ENCODE peak calls at places on chromosome 17, in six cellular contexts. Y is effector memory CD4-positive, alpha-beta T cell; B is left ventricle myocardium inferior; V is SJSA1; Z is heart left ventricle; I is fibroblast of lung. G is an unnamed sample. For H3K4me1, the result is how much of the 10 kb centered on the place peaks cover.

GRCh38 chr17:72632026-72632684 is 460.3 kb downstream of the SLC39A11 start:
- DNase-seq in B (no peak), I (no peak), Y (no peak), V (no peak), Z (no peak), G (no peak)

GRCh38 chr17:7969434-7969833 is 33.0 kb upstream of the GUCY2D start:
- DNase-seq in V (no peak), Z (no peak), Y (no peak), I (no peak), B (no peak), G (no peak)

GRCh38 chr17:7237761-7238417 is 1.4 kb downstream of the PHF23 start:
- DNase-seq in I (peak), V (peak), Y (peak), B (peak), Z (peak), G (peak)

GRCh38 chr17:76594676-76595075 is 9.0 kb upstream of the ST6GALNAC2 start:
- DNase-seq in I (no peak), Z (no peak), B (no peak), Y (no peak), V (no peak), G (no peak)

GRCh38 chr17:5942687-5943086 is 127.5 kb upstream of the WSCD1 start:
- DNase-seq in I (no peak), Z (no peak), B (no peak), Y (no peak), V (no peak), G (no peak)

GRCh38 chr17:28717578-28718316 is at the start of gene RAB34:
- DNase-seq in Z (peak), V (peak), Y (no peak), I (peak), B (peak), G (peak)

GRCh38 chr17:69607162-69607834 is 192.8 kb downstream of the MAP2K6 start:
- DNase-seq in B (peak), Z (peak), Y (no peak), I (peak), V (peak), G (no peak)

GRCh38 chr17:69764137-69764536 is 310.9 kb upstream of the KCNJ16 start:
- DNase-seq in Y (no peak), V (no peak), Z (no peak), B (no peak), I (no peak), G (no peak)

GRCh38 chr17:70767102-70767701 is 597.9 kb downstream of the KCNJ2 start:
- DNase-seq in V (no peak), I (peak), Z (no peak), Y (no peak), B (no peak), G (no peak)

GRCh38 chr17:59427996-59428395 is 96.5 kb downstream of the YPEL2 start:
- DNase-seq in Z (no peak), B (no peak), V (peak), I (peak), Y (no peak), G (no peak)

GRCh38 chr17:67119102-67119501 is 74.7 kb downstream of the CACNG1 start:
- DNase-seq in I (no peak), Z (no peak), Y (no peak), V (no peak), B (no peak), G (no peak)

GRCh38 chr17:48299760-48300159 is 130.3 kb downstream of the SKAP1 start:
- DNase-seq in B (no peak), Z (no peak), I (no peak), V (no peak), Y (no peak), G (no peak)
- H3K4me1 ChIP-seq in B (under half), Z (under half), I (under half), V (under half), Y (under half), G (under half)

DNA sequence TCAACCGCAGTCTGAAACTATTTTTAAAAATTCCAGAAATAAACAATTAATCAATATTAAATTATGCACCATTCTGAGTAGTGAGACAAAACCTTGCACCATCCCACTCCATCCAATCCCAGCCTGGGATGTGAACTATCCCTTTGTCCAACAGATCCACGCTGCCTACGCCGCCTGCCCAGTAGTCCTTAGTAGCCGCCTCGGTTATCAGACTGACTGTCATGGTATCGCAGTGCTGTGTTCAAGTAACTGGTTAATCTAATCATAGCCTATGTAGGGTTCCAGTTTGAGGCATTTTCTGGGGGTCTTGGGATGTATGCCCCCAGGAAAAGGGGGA is 437.7 kb downstream of the HS3ST3B1 start:
- DNase-seq in Y (no peak), Z (no peak), V (no peak), B (no peak), I (no peak), G (no peak)
- H3K4me3 ChIP-seq in Y (no peak), Z (no peak), V (no peak), B (no peak), I (no peak), G (no peak)

GRCh38 chr17:50112694-50113093 is 17.3 kb downstream of the SAMD14 start:
- DNase-seq in Y (no peak), I (no peak), V (no peak), Z (no peak), B (no peak), G (no peak)

GRCh38 chr17:50109785-50110184 is 14.6 kb downstream of the PDK2 start:
- DNase-seq in Z (no peak), Y (no peak), V (no peak), B (no peak), I (no peak), G (no peak)

GRCh38 chr17:50110591-50111349 is 15.6 kb downstream of the PDK2 start:
- DNase-seq in V (no peak), Y (no peak), I (no peak), B (peak), Z (peak), G (no peak)

GRCh38 chr17:50113624-50114320 is 16.2 kb downstream of the SAMD14 start:
- DNase-seq in I (no peak), B (no peak), V (no peak), Y (no peak), Z (no peak), G (no peak)

DNA sequence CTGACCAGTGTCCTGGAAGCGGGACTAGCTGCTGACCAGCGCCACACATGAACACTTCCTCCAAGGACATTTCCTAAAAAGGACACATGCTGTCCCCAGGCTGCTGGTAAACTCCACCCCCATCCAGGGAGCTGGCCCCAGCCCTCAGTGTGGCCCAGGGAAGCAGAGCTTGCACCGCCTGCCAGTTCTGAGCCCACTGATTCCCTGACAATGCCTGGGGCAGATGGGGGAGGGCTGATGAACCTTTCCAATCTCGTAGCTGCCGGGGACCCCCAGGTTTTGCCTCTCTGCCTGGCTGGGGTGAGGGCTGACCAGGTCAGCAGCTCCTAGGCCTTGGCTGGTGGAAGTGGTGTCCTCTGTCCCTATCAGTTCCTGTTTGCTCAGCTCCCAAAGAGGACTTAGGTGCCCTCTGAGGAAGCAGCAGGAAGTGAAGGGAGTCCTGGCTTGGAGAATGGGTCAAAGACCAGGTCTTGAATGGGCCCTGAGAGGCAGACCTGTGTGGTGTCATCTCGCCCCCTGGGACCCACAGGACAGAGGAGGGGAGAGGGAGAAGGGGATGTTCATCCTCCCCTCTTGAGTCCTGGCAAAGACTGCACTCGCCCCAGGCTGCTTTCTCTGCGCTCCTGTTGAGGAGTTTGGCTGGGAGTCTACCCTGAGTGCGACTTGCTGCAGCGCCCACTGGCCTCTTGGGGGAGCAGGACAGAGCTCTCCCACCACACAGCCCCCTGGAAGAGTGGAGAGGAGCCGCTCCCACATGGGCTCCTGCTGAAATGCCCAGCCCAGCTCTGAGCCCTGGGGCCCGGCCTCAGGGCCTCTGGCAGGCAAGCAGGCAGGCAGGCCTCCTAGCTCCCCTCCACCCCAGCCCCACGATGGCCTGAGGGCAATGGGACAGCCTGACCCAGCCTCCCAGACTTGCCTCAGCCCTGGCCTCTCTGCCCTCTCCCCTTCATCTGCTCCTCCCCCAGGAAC is 16.8 kb downstream of the PDK2 start:
- DNase-seq in Z (peak), B (peak), Y (no peak), I (no peak), V (no peak), G (peak)
- H3K27ac ChIP-seq in Z (peak), B (peak), Y (no peak), I (peak), V (no peak), G (peak)

GRCh38 chr17:74239169-74239568 is 25.8 kb downstream of the TTYH2 start:
- DNase-seq in B (peak), Y (no peak), I (peak), Z (no peak), V (no peak), G (peak)
- H3K4me1 ChIP-seq in B (half or more), Y (under half), I (under half), Z (half or more), V (under half), G (under half)

GRCh38 chr17:41684050-41684449 is 4.6 kb upstream of the EIF1 start:
- DNase-seq in Z (no peak), V (no peak), B (no peak), I (no peak), Y (no peak), G (no peak)
- H3K4me3 ChIP-seq in Z (no peak), V (no peak), B (no peak), I (no peak), Y (no peak), G (no peak)

GRCh38 chr17:45425984-45426413 is 6.7 kb downstream of the ARHGAP27 start:
- DNase-seq in Y (no peak), B (no peak), Z (no peak), I (no peak), V (no peak), G (no peak)
- H3K27ac ChIP-seq in Y (no peak), B (peak), Z (peak), I (no peak), V (no peak), G (no peak)

G was measured in ascending aorta.